ENCODE peak calls at places on chromosomes 11 and 22, in nine cellular contexts. T, W, Y, X, G, A, U, B and P are unnamed samples.

GRCh38 chr22:20803696-20804324 is 29.9 kb downstream of the SERPIND1 start:
- DNase-seq in G (peak; percentile 36), X (no peak), A (no peak), B (peak; percentile 56), T (peak; percentile 76), W (peak; percentile 36), U (peak; percentile 71), Y (peak; percentile 35), P (no peak)

GRCh38 chr11:61577383-61578118 is 3.3 kb downstream of the SYT7 start:
- DNase-seq in A (no peak), B (no peak), T (no peak), X (no peak), W (no peak), G (no peak), Y (no peak), U (peak; percentile 84), P (no peak)

GRCh38 chr11:23226331-23226909 is 366.1 kb upstream of the CCDC179 start:
- DNase-seq in T (no peak), W (peak; percentile 19), B (peak; percentile 15), X (no peak), U (no peak), Y (no peak), A (no peak), G (no peak), P (no peak)

GRCh38 chr22:46935506-46936377 is 173.3 kb downstream of the TBC1D22A start:
- DNase-seq in G (peak; percentile 76), W (no peak), U (no peak), B (no peak), A (no peak), T (no peak), X (no peak), Y (peak; percentile 66), P (no peak)

GRCh38 chr11:118911113-118911879 is 14.4 kb downstream of the BCL9L start:
- DNase-seq in B (peak; percentile 38), Y (peak; percentile 58), A (peak; percentile 64), X (no peak), W (no peak), U (no peak), G (peak; percentile 77), T (peak; percentile 80), P (no peak)

GRCh38 chr11:64419257-64419790 is 60.4 kb downstream of the RPS6KA4 start:
- DNase-seq in W (no peak), G (no peak), U (no peak), B (no peak), A (no peak), T (peak; percentile 56), Y (no peak), X (no peak), P (no peak)

GRCh38 chr11:108718466-108718865 is 53.6 kb downstream of the DDX10 start:
- DNase-seq in U (no peak), W (no peak), A (no peak), B (no peak), T (no peak), X (no peak), G (no peak), Y (no peak), P (no peak)

GRCh38 chr11:123086315-123086714 is 24.4 kb upstream of the HSPA8 start:
- DNase-seq in A (no peak), W (no peak), T (no peak), B (no peak), G (no peak), U (no peak), X (no peak), Y (no peak), P (no peak)

GRCh38 chr11:33636104-33636503 is 64.5 kb downstream of the C11orf91 start:
- DNase-seq in B (peak; percentile 90), U (no peak), G (no peak), X (no peak), T (no peak), W (peak; percentile 31), Y (no peak), A (no peak), P (no peak)

GRCh38 chr22:33000342-33001280 is 57.6 kb downstream of the SYN3 start:
- DNase-seq in X (peak; percentile 57), T (no peak), G (peak; percentile 34), A (peak; percentile 77), Y (peak; percentile 27), W (peak; percentile 47), B (peak; percentile 66), U (peak; percentile 82), P (peak; percentile 23)

GRCh38 chr11:78660451-78660850 is 85.8 kb upstream of the NARS2 start:
- DNase-seq in U (no peak), Y (no peak), W (no peak), B (no peak), G (no peak), T (no peak), X (no peak), A (no peak), P (no peak)

GRCh38 chr11:110665689-110666465 is 46.4 kb downstream of the ARHGAP20 start:
- DNase-seq in B (no peak), X (no peak), T (no peak), Y (no peak), W (no peak), A (no peak), G (no peak), U (no peak), P (no peak)

GRCh38 chr11:707817-708420 is 1.9 kb downstream of the EPS8L2 start:
- DNase-seq in X (no peak), T (no peak), G (peak; percentile 36), Y (no peak), B (no peak), U (peak; percentile 37), W (no peak), A (no peak), P (no peak)

GRCh38 chr11:69651834-69652620 is 11.1 kb downstream of the CCND1 start:
- DNase-seq in X (no peak), A (peak; percentile 18), U (no peak), W (no peak), G (no peak), T (peak; percentile 47), B (no peak), Y (no peak), P (no peak)

GRCh38 chr11:10095412-10096207 is 198.4 kb downstream of the SBF2 start:
- DNase-seq in X (no peak), G (no peak), W (no peak), A (no peak), T (no peak), B (no peak), U (no peak), Y (no peak), P (no peak)

GRCh38 chr11:25927391-25927790 is 404.5 kb upstream of the ANO3 start:
- DNase-seq in T (no peak), U (no peak), A (no peak), G (no peak), Y (no peak), B (peak; percentile 4), W (peak; percentile 9), X (no peak), P (no peak)

DNA sequence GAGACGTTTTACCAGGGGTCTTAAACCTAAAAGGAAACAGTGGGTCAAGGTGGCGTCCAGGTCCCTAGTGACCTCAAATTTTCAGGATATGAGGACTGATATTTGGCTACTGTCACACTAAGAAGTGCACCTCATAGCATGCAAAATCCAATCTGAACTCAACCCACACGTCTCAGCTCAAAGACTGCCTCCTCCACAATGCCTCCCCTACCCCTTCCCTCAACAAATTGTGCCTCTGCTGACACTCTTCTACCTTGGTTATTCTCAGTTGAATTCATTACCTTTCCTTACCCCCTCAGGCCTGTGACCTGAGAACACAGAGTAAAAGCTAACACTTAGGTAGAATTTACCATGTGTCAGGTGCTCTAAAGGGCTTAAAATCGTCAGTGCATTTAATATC is 12.4 kb upstream of the LIPT2 start:
- DNase-seq in A (no peak), X (no peak), B (no peak), T (no peak), U (no peak), W (no peak), G (no peak), Y (no peak), P (no peak)
- H3K4me3 ChIP-seq in A (no peak overlapping the region), X (no peak overlapping the region), B (no peak overlapping the region), T (no peak overlapping the region), U (no peak overlapping the region), W (no peak overlapping the region), G (no peak overlapping the region), Y (no peak overlapping the region), P (no peak overlapping the region)

DNA sequence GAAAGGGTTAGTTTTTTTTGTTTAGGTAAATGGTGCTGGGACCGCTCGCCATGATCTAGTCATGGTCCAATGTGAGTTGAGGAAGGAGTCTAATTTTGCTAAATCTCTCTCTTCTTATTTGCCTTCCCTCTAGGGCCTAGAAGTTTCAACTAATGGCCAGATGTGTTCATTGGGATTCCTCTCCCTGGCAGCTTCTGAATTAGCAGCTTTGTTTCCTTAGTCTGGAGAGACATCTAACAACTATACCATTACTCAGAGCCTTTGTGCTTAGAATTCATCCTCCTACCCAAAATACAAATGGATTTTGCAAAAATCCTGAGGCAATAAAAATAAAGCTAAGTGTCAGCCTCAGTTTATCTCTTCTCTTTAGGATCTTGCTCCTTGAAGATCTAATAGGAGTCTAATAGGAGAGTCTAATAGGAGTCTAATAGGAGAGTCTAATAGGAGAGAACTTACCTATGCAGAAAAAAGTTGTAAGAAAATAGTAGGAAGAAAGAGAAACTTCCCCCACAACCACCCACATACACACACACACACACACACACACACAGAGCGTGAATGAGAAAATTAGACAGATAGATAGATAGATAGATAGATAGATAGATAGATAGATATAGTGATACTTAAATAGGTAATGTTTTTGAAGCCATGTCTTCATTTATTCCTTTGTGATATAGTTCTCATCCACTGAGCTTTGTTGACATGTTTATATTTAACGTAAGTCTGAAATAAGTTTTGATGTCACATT is 980.5 kb upstream of the CNTN5 start:
- DNase-seq in W (no peak), X (no peak), Y (no peak), T (no peak), A (no peak), G (no peak), U (no peak), B (no peak), P (no peak)
- TF ChIP-seq CTCF in W (no peak), X (no peak), Y (no peak), T (no peak), A (no peak), G (no peak), U (no peak), B (no peak), P (no peak)

DNA sequence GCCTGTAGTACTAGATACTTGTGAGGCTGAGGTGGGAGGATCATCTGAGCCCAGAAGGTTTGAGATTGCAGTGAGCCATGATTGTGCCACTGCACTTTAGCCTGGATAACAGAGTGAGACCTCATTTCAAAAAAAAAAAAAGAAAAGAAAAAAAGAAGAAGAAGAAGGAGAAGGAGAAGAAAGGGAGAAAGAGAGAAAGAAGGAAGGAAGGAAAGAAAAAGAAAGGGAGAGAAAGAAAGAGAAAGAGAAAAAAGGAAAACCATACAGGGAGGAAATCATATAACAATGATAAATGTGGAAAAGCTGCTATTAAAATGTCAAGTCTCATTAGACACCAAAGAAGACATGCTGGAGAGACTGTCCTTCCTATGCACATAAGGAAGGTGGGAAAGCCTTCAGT is 5.7 kb upstream of the PRDM10 start:
- DNase-seq in T (no peak), W (no peak), X (no peak), A (no peak), U (no peak), Y (no peak), G (no peak), B (no peak), P (no peak)
- H3K36me3 ChIP-seq in T (no peaks in the 10 kb centered on the region), W (no peaks in the 10 kb centered on the region), X (no peaks in the 10 kb centered on the region), A (no peaks in the 10 kb centered on the region), U (no peaks in the 10 kb centered on the region), Y (no peaks in the 10 kb centered on the region), G (no peaks in the 10 kb centered on the region), B (no peaks in the 10 kb centered on the region), P (no peaks in the 10 kb centered on the region)

DNA sequence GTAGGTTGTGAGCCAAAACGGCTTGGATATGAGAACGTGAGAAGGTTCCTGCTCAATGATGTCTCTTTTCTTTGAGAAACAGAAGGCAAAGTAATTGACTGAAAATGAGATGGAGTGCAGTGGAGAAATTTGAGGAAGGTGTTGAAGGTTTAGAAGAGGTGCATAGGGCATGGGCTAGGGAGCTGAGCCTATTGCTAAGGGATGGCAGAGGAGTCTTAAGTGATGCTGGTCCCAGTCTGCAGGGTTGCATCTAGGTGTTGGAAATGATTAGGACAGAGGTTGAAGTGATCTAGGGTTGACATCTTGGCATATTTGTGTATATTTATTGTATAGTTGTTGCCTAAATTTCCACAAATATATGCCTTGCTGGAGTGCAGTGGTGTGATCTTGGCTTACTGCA is 2.3 kb downstream of the BIRC3 start:
- DNase-seq in Y (no peak), G (no peak), A (no peak), X (no peak), B (no peak), W (no peak), T (no peak), U (no peak), P (no peak)
- H3K4me3 ChIP-seq in Y (no peak overlapping the region), G (peak overlapping the region; percentile 46), A (no peak overlapping the region), X (no peak overlapping the region), B (no peak overlapping the region), W (no peak overlapping the region), T (peak overlapping the region; percentile 59), U (no peak overlapping the region), P (peak overlapping the region; percentile 68)